ENCODE peak calls at places on chromosomes 3 and 15, in eight cellular contexts. V, F, M, Y, I, W, S and Q are unnamed samples.

GRCh38 chr3:66407281-66408218 is 93.3 kb downstream of the LRIG1 start:
- DNase-seq in V (peak), F (peak), M (peak), Y (peak), I (peak), W (peak), S (peak), Q (peak)

GRCh38 chr15:46682969-46683791 is 1034.1 kb upstream of the SEMA6D start:
- DNase-seq in V (no peak), F (no peak), M (no peak), Y (no peak), I (no peak), W (no peak), S (no peak), Q (no peak)

GRCh38 chr3:74001481-74001880 is 376.7 kb upstream of the PDZRN3 start:
- DNase-seq in V (no peak), F (no peak), M (no peak), Y (no peak), I (no peak), W (no peak), S (no peak), Q (no peak)

GRCh38 chr3:197345381-197345780 is 47.0 kb upstream of the DLG1 start:
- DNase-seq in V (no peak), F (no peak), M (no peak), Y (no peak), I (no peak), W (no peak), S (no peak), Q (no peak)

GRCh38 chr3:1477669-1478068 is 384.8 kb downstream of the CNTN6 start:
- DNase-seq in V (no peak), F (no peak), M (no peak), Y (no peak), I (no peak), W (no peak), S (no peak), Q (no peak)

GRCh38 chr3:174132421-174133042 is 726.6 kb upstream of the NAALADL2 start:
- DNase-seq in V (no peak), F (no peak), M (no peak), Y (no peak), I (no peak), W (no peak), S (no peak), Q (no peak)

GRCh38 chr15:90463381-90463780 is 66.3 kb upstream of the CRTC3 start:
- DNase-seq in V (peak), F (no peak), M (peak), Y (peak), I (no peak), W (no peak), S (no peak), Q (peak)

GRCh38 chr3:49092948-49093852 is 671 bp downstream of the QRICH1 start:
- DNase-seq in V (peak), F (peak), M (peak), Y (peak), I (peak), W (peak), S (peak), Q (peak)

GRCh38 chr3:87435926-87436630 is 159.7 kb upstream of the POU1F1 start:
- DNase-seq in V (no peak), F (no peak), M (no peak), Y (no peak), I (no peak), W (no peak), S (no peak), Q (no peak)

GRCh38 chr3:143236226-143236964 is 116.8 kb downstream of the CHST2 start:
- DNase-seq in V (no peak), F (no peak), M (no peak), Y (no peak), I (no peak), W (no peak), S (no peak), Q (no peak)

GRCh38 chr3:62622553-62623174 is 249.3 kb upstream of the FEZF2 start:
- DNase-seq in V (peak), F (peak), M (peak), Y (peak), I (no peak), W (peak), S (peak), Q (peak)

GRCh38 chr3:15647629-15648167 is 46.2 kb downstream of the BTD start:
- DNase-seq in V (peak), F (no peak), M (no peak), Y (peak), I (peak), W (no peak), S (no peak), Q (peak)

GRCh38 chr3:163490119-163490518 is 1588.2 kb downstream of the SI start:
- DNase-seq in V (peak), F (peak), M (peak), Y (peak), I (no peak), W (peak), S (no peak), Q (peak)

GRCh38 chr15:58487041-58487723 is 55.4 kb downstream of the LIPC start:
- DNase-seq in V (no peak), F (no peak), M (no peak), Y (no peak), I (no peak), W (no peak), S (no peak), Q (no peak)

GRCh38 chr15:79523266-79523665 is 91.1 kb downstream of the MINAR1 start:
- DNase-seq in V (peak), F (no peak), M (no peak), Y (no peak), I (no peak), W (no peak), S (no peak), Q (peak)

GRCh38 chr15:62430552-62430951 is 265.5 kb upstream of the C2CD4B start:
- DNase-seq in V (no peak), F (no peak), M (no peak), Y (no peak), I (no peak), W (no peak), S (no peak), Q (no peak)

GRCh38 chr3:170614214-170614966 is 28.5 kb upstream of the SLC7A14 start:
- DNase-seq in V (peak), F (no peak), M (peak), Y (peak), I (no peak), W (no peak), S (no peak), Q (peak)

GRCh38 chr3:17144665-17144993 is 259.9 kb downstream of the PLCL2 start:
- DNase-seq in V (no peak), F (no peak), M (no peak), Y (no peak), I (no peak), W (no peak), S (no peak), Q (no peak)

GRCh38 chr15:74311734-74312444 is 55.6 kb downstream of the CYP11A1 start:
- DNase-seq in V (peak), F (peak), M (peak), Y (peak), I (no peak), W (peak), S (peak), Q (peak)

GRCh38 chr15:79965836-79966630 is 5.0 kb downstream of the BCL2A1 start:
- DNase-seq in V (peak), F (no peak), M (peak), Y (no peak), I (no peak), W (no peak), S (no peak), Q (peak)

GRCh38 chr3:98032881-98033280 is 2.2 kb downstream of the GABRR3 start:
- DNase-seq in V (no peak), F (no peak), M (no peak), Y (no peak), I (no peak), W (no peak), S (no peak), Q (no peak)

GRCh38 chr3:32963871-32964270 is 12.4 kb downstream of the CCR4 start:
- DNase-seq in V (no peak), F (no peak), M (no peak), Y (no peak), I (peak), W (no peak), S (no peak), Q (no peak)

GRCh38 chr3:119291062-119291700 is 3.0 kb upstream of the ARHGAP31 start:
- DNase-seq in V (no peak), F (no peak), M (no peak), Y (no peak), I (no peak), W (no peak), S (no peak), Q (no peak)

GRCh38 chr3:179702271-179702947 is 49.6 kb downstream of the USP13 start:
- DNase-seq in V (no peak), F (no peak), M (no peak), Y (no peak), I (no peak), W (no peak), S (no peak), Q (no peak)

GRCh38 chr15:25177955-25178801 is 223.4 kb downstream of the SNRPN start:
- DNase-seq in V (no peak), F (no peak), M (no peak), Y (no peak), I (no peak), W (no peak), S (no peak), Q (no peak)

GRCh38 chr3:43302116-43302880 is 16.0 kb downstream of the SNRK start:
- DNase-seq in V (no peak), F (no peak), M (no peak), Y (no peak), I (no peak), W (no peak), S (no peak), Q (no peak)

GRCh38 chr15:55799287-55800212 is 56.6 kb upstream of the PRTG start:
- DNase-seq in V (peak), F (peak), M (peak), Y (peak), I (no peak), W (peak), S (peak), Q (peak)

GRCh38 chr3:141050913-141051632 is at the start of gene SPSB4:
- DNase-seq in V (peak), F (peak), M (no peak), Y (peak), I (no peak), W (peak), S (peak), Q (no peak)

GRCh38 chr3:195906865-195907729 is 1.3 kb downstream of the TNK2 start:
- DNase-seq in V (no peak), F (peak), M (no peak), Y (no peak), I (peak), W (peak), S (peak), Q (no peak)

GRCh38 chr3:184230603-184231528 is 1.5 kb downstream of the VWA5B2 start:
- DNase-seq in V (no peak), F (no peak), M (no peak), Y (no peak), I (no peak), W (peak), S (no peak), Q (no peak)

GRCh38 chr3:62558549-62559112 is 185.3 kb upstream of the FEZF2 start:
- DNase-seq in V (peak), F (peak), M (peak), Y (peak), I (no peak), W (peak), S (no peak), Q (peak)

GRCh38 chr3:32569540-32570425 is 875 bp downstream of the DYNC1LI1 start:
- DNase-seq in V (peak), F (peak), M (peak), Y (peak), I (peak), W (peak), S (peak), Q (peak)

GRCh38 chr3:101229681-101230080 is 90.7 kb downstream of the IMPG2 start:
- DNase-seq in V (peak), F (no peak), M (peak), Y (peak), I (no peak), W (no peak), S (no peak), Q (peak)

GRCh38 chr3:110106805-110107204 is 769.5 kb upstream of the DPPA4 start:
- DNase-seq in V (peak), F (no peak), M (no peak), Y (peak), I (no peak), W (no peak), S (no peak), Q (peak)